ENCODE peak calls at places on chromosomes 3 and 15, in nine cellular contexts. One of them, this sample, is unnamed.

GRCh38 chr3:171850324-171850697 is 7.2 kb downstream of the TMEM212 start:
- DNase-seq in WERI-Rb-1: no peak
- DNase-seq in memory B cell: no peak
- DNase-seq in Kasumi-1: no peak
- DNase-seq in effector memory CD4-positive, alpha-beta T cell: no peak
- DNase-seq in EL: no peak
- DNase-seq in stimulated activated CD4-positive, alpha-beta T cell treated with anti-CD3 and anti-CD28 coated beads, Interleukin-15, amount 100 ng/mL, for 1 hour: no peak
- DNase-seq in fibroblast of lung: no peak
- DNase-seq in left cardiac atrium: no peak
- DNase-seq in this sample: no peak

GRCh38 chr3:63961891-63962290 is 49.7 kb upstream of the SCAANT1 start:
- DNase-seq in EL: peak; percentile 21
- DNase-seq in WERI-Rb-1: no peak
- DNase-seq in effector memory CD4-positive, alpha-beta T cell: no peak
- DNase-seq in left cardiac atrium: no peak
- DNase-seq in Kasumi-1: peak; percentile 49
- DNase-seq in stimulated activated CD4-positive, alpha-beta T cell treated with anti-CD3 and anti-CD28 coated beads, Interleukin-15, amount 100 ng/mL, for 1 hour: no peak
- DNase-seq in memory B cell: no peak
- DNase-seq in fibroblast of lung: peak; percentile 44
- DNase-seq in this sample: no peak

GRCh38 chr3:128449111-128449638 is 17.5 kb downstream of the DNAJB8 start:
- DNase-seq in WERI-Rb-1: no peak
- DNase-seq in left cardiac atrium: no peak
- DNase-seq in memory B cell: no peak
- DNase-seq in Kasumi-1: no peak
- DNase-seq in EL: no peak
- DNase-seq in stimulated activated CD4-positive, alpha-beta T cell treated with anti-CD3 and anti-CD28 coated beads, Interleukin-15, amount 100 ng/mL, for 1 hour: no peak
- DNase-seq in effector memory CD4-positive, alpha-beta T cell: no peak
- DNase-seq in fibroblast of lung: no peak
- DNase-seq in this sample: no peak

GRCh38 chr3:195020921-195021320 is 250.0 kb downstream of the XXYLT1 start:
- DNase-seq in WERI-Rb-1: no peak
- DNase-seq in memory B cell: no peak
- DNase-seq in Kasumi-1: no peak
- DNase-seq in effector memory CD4-positive, alpha-beta T cell: no peak
- DNase-seq in stimulated activated CD4-positive, alpha-beta T cell treated with anti-CD3 and anti-CD28 coated beads, Interleukin-15, amount 100 ng/mL, for 1 hour: no peak
- DNase-seq in left cardiac atrium: no peak
- DNase-seq in EL: no peak
- DNase-seq in fibroblast of lung: no peak
- DNase-seq in this sample: no peak

GRCh38 chr3:71859128-71859519 is 74.2 kb upstream of the PROK2 start:
- DNase-seq in stimulated activated CD4-positive, alpha-beta T cell treated with anti-CD3 and anti-CD28 coated beads, Interleukin-15, amount 100 ng/mL, for 1 hour: no peak
- DNase-seq in fibroblast of lung: peak; percentile 1
- DNase-seq in memory B cell: no peak
- DNase-seq in left cardiac atrium: no peak
- DNase-seq in effector memory CD4-positive, alpha-beta T cell: peak; percentile 2
- DNase-seq in Kasumi-1: peak; percentile 70
- DNase-seq in WERI-Rb-1: no peak
- DNase-seq in EL: peak; percentile 7
- DNase-seq in this sample: no peak

GRCh38 chr15:88647362-88648105 is 8.7 kb downstream of the ISG20 start:
- DNase-seq in EL: no peak
- DNase-seq in memory B cell: peak; percentile 19
- DNase-seq in effector memory CD4-positive, alpha-beta T cell: no peak
- DNase-seq in left cardiac atrium: peak; percentile 12
- DNase-seq in fibroblast of lung: no peak
- DNase-seq in stimulated activated CD4-positive, alpha-beta T cell treated with anti-CD3 and anti-CD28 coated beads, Interleukin-15, amount 100 ng/mL, for 1 hour: no peak
- DNase-seq in Kasumi-1: no peak
- DNase-seq in WERI-Rb-1: no peak
- DNase-seq in this sample: no peak

GRCh38 chr15:68230157-68231100 is 901 bp upstream of the CLN6 start:
- DNase-seq in fibroblast of lung: no peak
- DNase-seq in memory B cell: no peak
- DNase-seq in Kasumi-1: no peak
- DNase-seq in WERI-Rb-1: no peak
- DNase-seq in effector memory CD4-positive, alpha-beta T cell: no peak
- DNase-seq in stimulated activated CD4-positive, alpha-beta T cell treated with anti-CD3 and anti-CD28 coated beads, Interleukin-15, amount 100 ng/mL, for 1 hour: no peak
- DNase-seq in left cardiac atrium: peak; percentile 29
- DNase-seq in EL: peak; percentile 27
- DNase-seq in this sample: no peak

GRCh38 chr15:85793641-85794597 is 806 bp downstream of the KLHL25 start:
- DNase-seq in Kasumi-1: no peak
- DNase-seq in memory B cell: peak; percentile 35
- DNase-seq in WERI-Rb-1: peak; percentile 29
- DNase-seq in effector memory CD4-positive, alpha-beta T cell: no peak
- DNase-seq in EL: peak; percentile 34
- DNase-seq in fibroblast of lung: peak; percentile 30
- DNase-seq in stimulated activated CD4-positive, alpha-beta T cell treated with anti-CD3 and anti-CD28 coated beads, Interleukin-15, amount 100 ng/mL, for 1 hour: no peak
- DNase-seq in left cardiac atrium: peak; percentile 53
- DNase-seq in this sample: no peak

GRCh38 chr3:7025581-7026300 is 164.8 kb downstream of the GRM7 start:
- DNase-seq in left cardiac atrium: no peak
- DNase-seq in fibroblast of lung: peak; percentile 18
- DNase-seq in WERI-Rb-1: no peak
- DNase-seq in EL: no peak
- DNase-seq in effector memory CD4-positive, alpha-beta T cell: no peak
- DNase-seq in Kasumi-1: no peak
- DNase-seq in memory B cell: no peak
- DNase-seq in stimulated activated CD4-positive, alpha-beta T cell treated with anti-CD3 and anti-CD28 coated beads, Interleukin-15, amount 100 ng/mL, for 1 hour: no peak
- DNase-seq in this sample: no peak

GRCh38 chr15:64751464-64751863 is 23.9 kb downstream of the RBPMS2 start:
- DNase-seq in WERI-Rb-1: no peak
- DNase-seq in left cardiac atrium: no peak
- DNase-seq in stimulated activated CD4-positive, alpha-beta T cell treated with anti-CD3 and anti-CD28 coated beads, Interleukin-15, amount 100 ng/mL, for 1 hour: no peak
- DNase-seq in memory B cell: no peak
- DNase-seq in EL: no peak
- DNase-seq in Kasumi-1: no peak
- DNase-seq in effector memory CD4-positive, alpha-beta T cell: no peak
- DNase-seq in fibroblast of lung: no peak
- DNase-seq in this sample: no peak

GRCh38 chr15:44801368-44801767 is 65.0 kb downstream of the TRIM69 start:
- DNase-seq in Kasumi-1: no peak
- DNase-seq in effector memory CD4-positive, alpha-beta T cell: no peak
- DNase-seq in EL: no peak
- DNase-seq in left cardiac atrium: no peak
- DNase-seq in stimulated activated CD4-positive, alpha-beta T cell treated with anti-CD3 and anti-CD28 coated beads, Interleukin-15, amount 100 ng/mL, for 1 hour: no peak
- DNase-seq in memory B cell: no peak
- DNase-seq in fibroblast of lung: no peak
- DNase-seq in WERI-Rb-1: no peak
- DNase-seq in this sample: no peak

GRCh38 chr3:5022187-5022965 is 43.1 kb downstream of the BHLHE40 start:
- DNase-seq in stimulated activated CD4-positive, alpha-beta T cell treated with anti-CD3 and anti-CD28 coated beads, Interleukin-15, amount 100 ng/mL, for 1 hour: no peak
- DNase-seq in effector memory CD4-positive, alpha-beta T cell: no peak
- DNase-seq in left cardiac atrium: no peak
- DNase-seq in fibroblast of lung: peak; percentile 55
- DNase-seq in memory B cell: no peak
- DNase-seq in WERI-Rb-1: no peak
- DNase-seq in EL: peak; percentile 42
- DNase-seq in Kasumi-1: no peak
- DNase-seq in this sample: no peak

GRCh38 chr3:129313983-129314756 is 35.5 kb downstream of the HMCES start:
- DNase-seq in left cardiac atrium: no peak
- DNase-seq in WERI-Rb-1: peak; percentile 33
- DNase-seq in Kasumi-1: no peak
- DNase-seq in fibroblast of lung: peak; percentile 37
- DNase-seq in stimulated activated CD4-positive, alpha-beta T cell treated with anti-CD3 and anti-CD28 coated beads, Interleukin-15, amount 100 ng/mL, for 1 hour: no peak
- DNase-seq in memory B cell: no peak
- DNase-seq in effector memory CD4-positive, alpha-beta T cell: no peak
- DNase-seq in EL: peak; percentile 68
- DNase-seq in this sample: no peak

GRCh38 chr3:16179771-16180736 is 5.6 kb downstream of the GALNT15 start:
- DNase-seq in WERI-Rb-1: no peak
- DNase-seq in left cardiac atrium: no peak
- DNase-seq in effector memory CD4-positive, alpha-beta T cell: no peak
- DNase-seq in Kasumi-1: peak; percentile 7
- DNase-seq in fibroblast of lung: peak; percentile 91
- DNase-seq in EL: peak; percentile 91
- DNase-seq in memory B cell: no peak
- DNase-seq in stimulated activated CD4-positive, alpha-beta T cell treated with anti-CD3 and anti-CD28 coated beads, Interleukin-15, amount 100 ng/mL, for 1 hour: no peak
- DNase-seq in this sample: no peak

GRCh38 chr15:69951511-69952209 is 146.1 kb downstream of the TLE3 start:
- DNase-seq in Kasumi-1: no peak
- DNase-seq in left cardiac atrium: no peak
- DNase-seq in effector memory CD4-positive, alpha-beta T cell: no peak
- DNase-seq in memory B cell: no peak
- DNase-seq in WERI-Rb-1: no peak
- DNase-seq in fibroblast of lung: no peak
- DNase-seq in EL: no peak
- DNase-seq in stimulated activated CD4-positive, alpha-beta T cell treated with anti-CD3 and anti-CD28 coated beads, Interleukin-15, amount 100 ng/mL, for 1 hour: no peak
- DNase-seq in this sample: no peak

GRCh38 chr15:82093774-82094211 is 48.0 kb upstream of the MEX3B start:
- DNase-seq in effector memory CD4-positive, alpha-beta T cell: no peak
- DNase-seq in left cardiac atrium: no peak
- DNase-seq in memory B cell: no peak
- DNase-seq in fibroblast of lung: peak; percentile 93
- DNase-seq in stimulated activated CD4-positive, alpha-beta T cell treated with anti-CD3 and anti-CD28 coated beads, Interleukin-15, amount 100 ng/mL, for 1 hour: no peak
- DNase-seq in WERI-Rb-1: no peak
- DNase-seq in Kasumi-1: no peak
- DNase-seq in EL: peak; percentile 95
- DNase-seq in this sample: no peak

GRCh38 chr3:170714562-170715535 is 129.0 kb upstream of the SLC7A14 start:
- DNase-seq in Kasumi-1: no peak
- DNase-seq in effector memory CD4-positive, alpha-beta T cell: no peak
- DNase-seq in fibroblast of lung: peak; percentile 90
- DNase-seq in left cardiac atrium: no peak
- DNase-seq in WERI-Rb-1: no peak
- DNase-seq in stimulated activated CD4-positive, alpha-beta T cell treated with anti-CD3 and anti-CD28 coated beads, Interleukin-15, amount 100 ng/mL, for 1 hour: no peak
- DNase-seq in EL: peak; percentile 87
- DNase-seq in memory B cell: no peak
- DNase-seq in this sample: no peak

GRCh38 chr15:26716069-26716468 is 56.8 kb downstream of the GABRB3 start:
- DNase-seq in EL: no peak
- DNase-seq in fibroblast of lung: no peak
- DNase-seq in WERI-Rb-1: no peak
- DNase-seq in Kasumi-1: no peak
- DNase-seq in stimulated activated CD4-positive, alpha-beta T cell treated with anti-CD3 and anti-CD28 coated beads, Interleukin-15, amount 100 ng/mL, for 1 hour: no peak
- DNase-seq in left cardiac atrium: no peak
- DNase-seq in memory B cell: no peak
- DNase-seq in effector memory CD4-positive, alpha-beta T cell: no peak
- DNase-seq in this sample: no peak

GRCh38 chr3:72903004-72903403 is 15.2 kb downstream of the GXYLT2 start:
- DNase-seq in effector memory CD4-positive, alpha-beta T cell: no peak
- DNase-seq in EL: peak; percentile 92
- DNase-seq in fibroblast of lung: peak; percentile 93
- DNase-seq in Kasumi-1: no peak
- DNase-seq in memory B cell: no peak
- DNase-seq in stimulated activated CD4-positive, alpha-beta T cell treated with anti-CD3 and anti-CD28 coated beads, Interleukin-15, amount 100 ng/mL, for 1 hour: no peak
- DNase-seq in WERI-Rb-1: no peak
- DNase-seq in left cardiac atrium: no peak
- DNase-seq in this sample: no peak

GRCh38 chr3:171168551-171168950 is 142.0 kb upstream of the SLC2A2 start:
- DNase-seq in left cardiac atrium: no peak
- DNase-seq in memory B cell: no peak
- DNase-seq in WERI-Rb-1: no peak
- DNase-seq in EL: no peak
- DNase-seq in Kasumi-1: no peak
- DNase-seq in fibroblast of lung: no peak
- DNase-seq in stimulated activated CD4-positive, alpha-beta T cell treated with anti-CD3 and anti-CD28 coated beads, Interleukin-15, amount 100 ng/mL, for 1 hour: no peak
- DNase-seq in effector memory CD4-positive, alpha-beta T cell: no peak
- DNase-seq in this sample: no peak

GRCh38 chr15:68666812-68667450 is 88.1 kb downstream of the CORO2B start:
- DNase-seq in left cardiac atrium: no peak
- DNase-seq in stimulated activated CD4-positive, alpha-beta T cell treated with anti-CD3 and anti-CD28 coated beads, Interleukin-15, amount 100 ng/mL, for 1 hour: no peak
- DNase-seq in WERI-Rb-1: no peak
- DNase-seq in EL: no peak
- DNase-seq in memory B cell: no peak
- DNase-seq in fibroblast of lung: no peak
- DNase-seq in effector memory CD4-positive, alpha-beta T cell: no peak
- DNase-seq in Kasumi-1: no peak
- DNase-seq in this sample: no peak

This sample was measured in stimulated activated CD8-positive, alpha-beta memory T cell treated with anti-CD3 and anti-CD28 coated beads, Interleukin-7, amount 100 ng/mL, for 4 hours.